ENCODE peak calls at places on chromosomes 7 and 10, in five cellular contexts. P is suprapubic skin, Z is transverse colon, S is HepG2, M is sigmoid colon. W is an unnamed sample.

GRCh38 chr10:7986851-7987250 is 67.6 kb upstream of the GATA3 start:
- DNase-seq in P (no peak), Z (no peak), S (no peak), M (no peak), W (no peak)

GRCh38 chr10:124532788-124533187 is 71.2 kb downstream of the LHPP start:
- DNase-seq in P (no peak), Z (no peak), S (no peak), M (no peak), W (no peak)

GRCh38 chr7:38321515-38321944 is 48.1 kb upstream of the TARP start:
- DNase-seq in P (no peak), Z (no peak), S (no peak), M (no peak), W (no peak)

GRCh38 chr10:77919713-77920108 is 6.8 kb downstream of the DLG5 start:
- DNase-seq in P (no peak), Z (no peak), S (peak), M (no peak), W (no peak)

GRCh38 chr7:33062023-33062781 is at the start of gene NT5C3A:
- DNase-seq in P (peak), Z (peak), S (no peak), M (peak), W (peak)

GRCh38 chr10:70320751-70321150 is 36.9 kb upstream of the NPFFR1 start:
- DNase-seq in P (peak), Z (no peak), S (no peak), M (no peak), W (no peak)

GRCh38 chr10:79027147-79028055 is 41.4 kb upstream of the ZMIZ1 start:
- DNase-seq in P (peak), Z (no peak), S (no peak), M (peak), W (no peak)

GRCh38 chr10:128058746-128059125 is 67.5 kb downstream of the MKI67 start:
- DNase-seq in P (no peak), Z (no peak), S (no peak), M (no peak), W (no peak)

GRCh38 chr10:110671788-110672579 is 27.8 kb downstream of the RBM20 start:
- DNase-seq in P (peak), Z (peak), S (peak), M (peak), W (peak)

GRCh38 chr7:22814261-22815208 is 8.1 kb downstream of the TOMM7 start:
- DNase-seq in P (no peak), Z (no peak), S (peak), M (no peak), W (no peak)

GRCh38 chr10:45418859-45419672 is 45.0 kb downstream of the ALOX5 start:
- DNase-seq in P (no peak), Z (peak), S (peak), M (peak), W (peak)

GRCh38 chr10:22340362-22341189 is 4.7 kb upstream of the SPAG6 start:
- DNase-seq in P (peak), Z (peak), S (peak), M (peak), W (peak)

GRCh38 chr7:142616121-142616643 is 133.1 kb upstream of the PRSS1 start:
- DNase-seq in P (no peak), Z (no peak), S (no peak), M (no peak), W (no peak)

GRCh38 chr10:45470098-45471012 is 96.3 kb downstream of the ALOX5 start:
- DNase-seq in P (no peak), Z (peak), S (peak), M (no peak), W (no peak)

GRCh38 chr10:132306951-132307751 is 599 bp downstream of the STK32C start:
- DNase-seq in P (peak), Z (peak), S (peak), M (peak), W (peak)

GRCh38 chr10:14327535-14327934 is 3.2 kb downstream of the FRMD4A start:
- DNase-seq in P (no peak), Z (no peak), S (no peak), M (no peak), W (no peak)

GRCh38 chr7:91869661-91870060 is 10.8 kb downstream of the MTERF1 start:
- DNase-seq in P (no peak), Z (no peak), S (no peak), M (no peak), W (no peak)

GRCh38 chr7:78134256-78134655 is 335.7 kb downstream of the PHTF2 start:
- DNase-seq in P (no peak), Z (no peak), S (peak), M (no peak), W (no peak)

GRCh38 chr10:77741746-77742145 is 104.1 kb upstream of the KCNMA1 start:
- DNase-seq in P (no peak), Z (no peak), S (no peak), M (no peak), W (no peak)

GRCh38 chr10:60901561-60902235 is 42.3 kb downstream of the RHOBTB1 start:
- DNase-seq in P (no peak), Z (no peak), S (no peak), M (no peak), W (no peak)

GRCh38 chr10:3622427-3622826 is 162.6 kb downstream of the KLF6 start:
- DNase-seq in P (no peak), Z (no peak), S (no peak), M (no peak), W (no peak)

GRCh38 chr10:87585565-87586514 is 73.8 kb upstream of the PAPSS2 start:
- DNase-seq in P (no peak), Z (peak), S (peak), M (no peak), W (peak)

GRCh38 chr7:1713502-1714484 is 43.7 kb downstream of the ELFN1 start:
- DNase-seq in P (no peak), Z (no peak), S (peak), M (no peak), W (no peak)

GRCh38 chr7:69130421-69130820 is 467.9 kb upstream of the AUTS2 start:
- DNase-seq in P (no peak), Z (no peak), S (no peak), M (no peak), W (no peak)

GRCh38 chr7:36960105-36960504 is 235.8 kb upstream of the AOAH start:
- DNase-seq in P (no peak), Z (no peak), S (no peak), M (no peak), W (no peak)

GRCh38 chr10:57145548-57145947 is 784.5 kb upstream of the ZWINT start:
- DNase-seq in P (no peak), Z (no peak), S (no peak), M (no peak), W (no peak)

GRCh38 chr7:150003304-150003810 is 129.6 kb downstream of the ATP6V0E2 start:
- DNase-seq in P (no peak), Z (no peak), S (no peak), M (no peak), W (no peak)

GRCh38 chr10:30784896-30785605 is 155.5 kb upstream of the LYZL2 start:
- DNase-seq in P (peak), Z (peak), S (no peak), M (peak), W (peak)

GRCh38 chr10:131723601-131724530 is 176.9 kb upstream of the PPP2R2D start:
- DNase-seq in P (peak), Z (no peak), S (no peak), M (no peak), W (no peak)

GRCh38 chr10:132685121-132685891 is 100.6 kb downstream of the NKX6-2 start:
- DNase-seq in P (peak), Z (peak), S (peak), M (peak), W (peak)

GRCh38 chr10:35364808-35365207 is 28.5 kb downstream of the CCNY start:
- DNase-seq in P (no peak), Z (no peak), S (peak), M (no peak), W (no peak)

GRCh38 chr7:133649593-133649992 is 396.7 kb downstream of the EXOC4 start:
- DNase-seq in P (no peak), Z (no peak), S (no peak), M (no peak), W (no peak)

GRCh38 chr10:101630420-101630920 is 42.3 kb downstream of the DPCD start:
- DNase-seq in P (no peak), Z (no peak), S (peak), M (peak), W (no peak)

GRCh38 chr10:21401196-21401595 is 124.3 kb downstream of the SKIDA1 start:
- DNase-seq in P (no peak), Z (no peak), S (no peak), M (no peak), W (no peak)

GRCh38 chr10:67790534-67791408 is 47.2 kb downstream of the DNAJC12 start:
- DNase-seq in P (no peak), Z (no peak), S (no peak), M (no peak), W (no peak)

GRCh38 chr7:103141753-103142404 is 7.0 kb downstream of the NAPEPLD start:
- DNase-seq in P (no peak), Z (no peak), S (no peak), M (no peak), W (no peak)

GRCh38 chr7:82578430-82578829 is 134.9 kb upstream of the CACNA2D1 start:
- DNase-seq in P (no peak), Z (no peak), S (no peak), M (no peak), W (no peak)

GRCh38 chr10:125538947-125539649 is 143.9 kb downstream of the TEX36 start:
- DNase-seq in P (no peak), Z (peak), S (no peak), M (peak), W (no peak)

GRCh38 chr10:125547010-125547650 is 135.8 kb downstream of the TEX36 start:
- DNase-seq in P (no peak), Z (no peak), S (no peak), M (no peak), W (no peak)

GRCh38 chr10:125548356-125548755 is 134.6 kb downstream of the TEX36 start:
- DNase-seq in P (no peak), Z (no peak), S (no peak), M (no peak), W (no peak)

GRCh38 chr10:125548878-125549277 is 134.1 kb downstream of the TEX36 start:
- DNase-seq in P (no peak), Z (no peak), S (no peak), M (no peak), W (peak)

DNA sequence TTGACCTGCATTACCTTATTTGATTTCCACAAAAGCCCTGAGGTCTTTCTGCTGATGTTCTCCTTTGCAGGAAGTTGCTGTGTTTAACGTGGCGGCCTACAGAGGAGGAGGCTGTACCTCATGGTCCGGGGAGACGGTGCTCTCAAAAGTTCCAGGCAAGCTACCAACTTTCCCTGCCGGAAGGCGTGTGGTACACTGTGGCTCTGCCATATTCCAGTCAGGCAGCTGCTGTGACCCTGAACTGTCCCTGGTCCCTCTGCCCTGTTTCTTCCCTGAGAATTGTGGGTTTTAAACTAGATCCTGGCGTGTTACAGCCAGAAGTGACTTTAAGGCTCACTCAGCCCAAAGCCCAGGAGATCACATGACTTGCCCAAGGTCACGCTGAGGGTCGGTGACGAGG is 139.2 kb downstream of the TEX36 start:
- DNase-seq in P (no peak), Z (no peak), S (no peak), M (no peak), W (no peak)
- TF ChIP-seq POLR2AphosphoS5 in P (no peak), Z (no peak), S (no peak), M (no peak), W (no peak)

GRCh38 chr7:116251675-116252074 is 41.3 kb downstream of the TES start:
- DNase-seq in P (no peak), Z (no peak), S (no peak), M (no peak), W (no peak)
- TF ChIP-seq EP300 in P (no peak), Z (no peak), S (no peak), M (no peak), W (no peak)

GRCh38 chr7:130814753-130815152 is 80.7 kb upstream of the KLF14 start:
- DNase-seq in P (no peak), Z (no peak), S (no peak), M (no peak), W (no peak)
- TF ChIP-seq CTCF in P (no peak), Z (no peak), S (no peak), M (no peak), W (no peak)

DNA sequence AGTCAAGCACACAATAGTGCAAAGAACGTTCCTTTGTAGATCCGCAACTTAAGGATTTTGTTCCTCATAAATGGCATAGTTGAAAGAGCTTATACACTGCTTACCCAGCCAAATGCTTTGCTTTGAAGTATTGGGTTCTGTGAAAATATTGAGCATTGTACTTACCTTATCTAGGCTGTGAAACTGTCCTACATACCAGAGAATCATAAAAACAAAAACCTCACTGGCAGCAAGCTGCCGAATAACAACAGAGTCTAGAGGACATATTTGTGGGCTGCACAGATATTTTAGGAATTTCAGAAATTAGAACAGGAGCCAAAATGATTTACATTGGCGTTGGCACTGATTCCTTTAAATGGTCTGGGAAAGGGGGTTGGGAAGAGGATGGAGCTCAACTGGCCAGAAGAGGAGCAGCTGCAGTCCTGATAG is 174.8 kb downstream of the RTKN2 start:
- DNase-seq in P (no peak), Z (no peak), S (peak), M (no peak), W (no peak)
- TF ChIP-seq POLR2AphosphoS5 in P (no peak), Z (no peak), S (peak), M (no peak), W (no peak)

GRCh38 chr7:66615699-66616098 is 13.0 kb upstream of the KCTD7 start:
- DNase-seq in P (no peak), Z (no peak), S (no peak), M (no peak), W (no peak)

DNA sequence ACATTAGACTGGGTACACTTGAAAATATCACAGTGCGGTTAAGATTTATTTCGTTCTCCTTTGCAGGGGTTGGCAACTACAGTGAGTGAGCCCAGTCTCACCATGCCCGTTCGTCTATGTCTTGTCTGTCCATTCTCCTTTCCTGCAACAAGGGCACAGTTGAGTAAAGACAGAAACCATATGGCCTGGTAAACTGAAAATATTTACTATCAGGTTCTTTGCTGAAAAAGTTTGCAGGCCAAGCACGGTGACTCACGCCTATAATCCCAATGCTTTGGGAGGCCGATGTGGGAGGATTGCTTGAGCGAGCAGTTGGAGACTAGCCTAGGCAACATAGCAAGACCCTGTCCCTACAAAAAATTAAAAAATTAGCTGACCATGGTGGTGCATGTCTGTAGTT is 11.4 kb upstream of the KCTD7 start:
- DNase-seq in P (no peak), Z (no peak), S (no peak), M (peak), W (no peak)
- TF ChIP-seq EP300 in P (no peak), Z (peak), S (no peak), M (peak), W (no peak)

W was measured in upper lobe of left lung.